ENCODE peak calls at places on chromosomes 16 and 17, in four cellular contexts. C, I, S and L are unnamed samples.

GRCh38 chr17:35052240-35052608 is 11.3 kb downstream of the RFFL start:
- DNase-seq in I (no peak), C (no peak), S (no peak), L (no peak)

GRCh38 chr16:27720731-27721547 is 171.0 kb downstream of the KATNIP start:
- DNase-seq in I (no peak), C (no peak), S (no peak), L (no peak)

GRCh38 chr17:13540546-13540945 is 61.2 kb downstream of the HS3ST3A1 start:
- DNase-seq in S (no peak), C (no peak), I (no peak), L (no peak)

GRCh38 chr17:1529863-1530262 is 13.5 kb upstream of the INPP5K start:
- DNase-seq in S (no peak), C (no peak), I (no peak), L (no peak)

GRCh38 chr16:89188064-89188441 is 12.3 kb downstream of the SLC22A31 start:
- DNase-seq in I (no peak), C (no peak), S (no peak), L (no peak)

GRCh38 chr17:73338050-73338491 is 26.3 kb upstream of the CDC42EP4 start:
- DNase-seq in C (no peak), I (no peak), S (no peak), L (no peak)

GRCh38 chr16:86566966-86567700 is 504 bp downstream of the FOXC2 start:
- DNase-seq in S (peak), I (no peak), C (no peak), L (peak)

GRCh38 chr17:63270610-63271009 is 175.5 kb downstream of the CYB561 start:
- DNase-seq in I (no peak), S (no peak), C (no peak), L (no peak)

GRCh38 chr16:15650019-15650697 is at the start of gene NDE1:
- DNase-seq in C (peak), S (peak), I (peak), L (peak)

GRCh38 chr17:69286257-69286656 is 40.7 kb downstream of the ABCA5 start:
- DNase-seq in I (no peak), S (no peak), C (no peak), L (no peak)

GRCh38 chr17:31533546-31534155 is 142.2 kb downstream of the RAB11FIP4 start:
- DNase-seq in I (no peak), S (peak), C (peak), L (peak)

GRCh38 chr16:16083421-16084156 is 134.2 kb downstream of the ABCC1 start:
- DNase-seq in S (peak), C (peak), I (peak), L (no peak)

GRCh38 chr17:40453881-40454630 is 10.8 kb downstream of the IGFBP4 start:
- DNase-seq in C (no peak), I (no peak), S (no peak), L (no peak)

GRCh38 chr17:47804461-47804860 is 17.1 kb downstream of the OSBPL7 start:
- DNase-seq in I (no peak), C (no peak), S (no peak), L (no peak)

GRCh38 chr16:64121473-64121872 is 1000.4 kb downstream of the CDH11 start:
- DNase-seq in C (no peak), S (no peak), I (no peak), L (no peak)

GRCh38 chr17:80926601-80927250 is 64.9 kb upstream of the CHMP6 start:
- DNase-seq in C (no peak), I (no peak), S (no peak), L (no peak)

GRCh38 chr17:21353326-21354010 is 22.7 kb upstream of the KCNJ12 start:
- DNase-seq in I (no peak), S (no peak), C (no peak), L (no peak)

GRCh38 chr17:38617967-38618760 is 12.4 kb upstream of the SRCIN1 start:
- DNase-seq in I (peak), S (no peak), C (no peak), L (peak)

GRCh38 chr17:82247175-82247823 is 18.5 kb downstream of the SLC16A3 start:
- DNase-seq in C (no peak), S (no peak), I (no peak), L (no peak)

GRCh38 chr16:86576591-86577313 is 1.6 kb upstream of the FOXL1 start:
- DNase-seq in S (no peak), C (no peak), I (no peak), L (peak)

GRCh38 chr16:29231231-29231630 is 175.3 kb downstream of the NPIPB11 start:
- DNase-seq in S (no peak), I (no peak), C (no peak), L (no peak)

GRCh38 chr16:72811867-72812266 is 236.1 kb downstream of the ZFHX3 start:
- DNase-seq in C (no peak), I (no peak), S (no peak), L (no peak)

GRCh38 chr16:12204601-12205000 is 228.1 kb downstream of the SNX29 start:
- DNase-seq in S (no peak), C (no peak), I (no peak), L (no peak)

GRCh38 chr17:63435681-63436522 is 10.2 kb downstream of the CYB561 start:
- DNase-seq in C (no peak), S (no peak), I (no peak), L (peak)

GRCh38 chr16:63067141-63067540 is 1030.9 kb upstream of the CDH8 start:
- DNase-seq in I (no peak), S (no peak), C (no peak), L (no peak)

GRCh38 chr17:28928061-28928460 is 23.3 kb downstream of the PHF12 start:
- DNase-seq in C (peak), I (no peak), S (no peak), L (no peak)

GRCh38 chr16:31508706-31509523 is 724 bp upstream of the RUSF1 start:
- DNase-seq in C (peak), I (peak), S (peak), L (no peak)

GRCh38 chr17:30886187-30886586 is 19.9 kb downstream of the TEFM start:
- DNase-seq in S (no peak), C (no peak), I (no peak), L (no peak)

GRCh38 chr17:81520021-81520894 is 7.7 kb upstream of the ACTG1 start:
- DNase-seq in I (no peak), S (no peak), C (no peak), L (no peak)

GRCh38 chr17:7258731-7259554 is 3.3 kb downstream of the CLDN7 start:
- DNase-seq in C (no peak), S (peak), I (peak), L (no peak)

GRCh38 chr17:2789700-2790099 is 6.5 kb upstream of the RAP1GAP2 start:
- DNase-seq in I (no peak), C (no peak), S (no peak), L (no peak)

GRCh38 chr16:21698169-21699032 is 34.6 kb downstream of the OTOA start:
- DNase-seq in C (no peak), S (no peak), I (no peak), L (no peak)

GRCh38 chr17:50183439-50184001 is 17.7 kb downstream of the SGCA start:
- DNase-seq in C (no peak), S (no peak), I (no peak), L (no peak)

GRCh38 chr17:38653679-38654078 is 21.1 kb downstream of the EPOP start:
- DNase-seq in I (no peak), S (no peak), C (no peak), L (no peak)

GRCh38 chr17:71461504-71462197 is 659.2 kb upstream of the SOX9 start:
- DNase-seq in C (no peak), S (no peak), I (no peak), L (peak)

GRCh38 chr17:17841620-17842025 is 4.8 kb upstream of the SREBF1 start:
- DNase-seq in S (no peak), C (peak), I (peak), L (no peak)

GRCh38 chr17:6394055-6394454 is 40.9 kb downstream of the AIPL1 start:
- DNase-seq in C (no peak), I (no peak), S (no peak), L (no peak)

GRCh38 chr16:71409038-71409775 is 32.6 kb downstream of the TLE7 start:
- DNase-seq in S (no peak), I (no peak), C (peak), L (no peak)

GRCh38 chr16:71413341-71413740 is 28.5 kb downstream of the TLE7 start:
- DNase-seq in I (no peak), C (no peak), S (no peak), L (no peak)

GRCh38 chr16:71414038-71414437 is 27.8 kb downstream of the TLE7 start:
- DNase-seq in C (no peak), I (no peak), S (no peak), L (no peak)

GRCh38 chr16:71410146-71410545 is 31.7 kb downstream of the TLE7 start:
- DNase-seq in C (no peak), I (no peak), S (no peak), L (no peak)

GRCh38 chr16:71412270-71413160 is 29.3 kb downstream of the TLE7 start:
- DNase-seq in C (peak), S (peak), I (peak), L (peak)
- TF ChIP-seq NR3C1 in C (no peak), S (no peak), I (no peak), L (no peak)

GRCh38 chr16:67243481-67243880 is 3.8 kb downstream of the FHOD1 start:
- DNase-seq in I (no peak), C (no peak), S (no peak), L (no peak)

GRCh38 chr16:67245674-67246080 is 1.6 kb downstream of the FHOD1 start:
- DNase-seq in S (no peak), C (no peak), I (no peak), L (no peak)

GRCh38 chr16:67246081-67246944 is 968 bp downstream of the FHOD1 start:
- DNase-seq in C (peak), S (peak), I (peak), L (peak)

GRCh38 chr16:67245189-67245585 is 2.1 kb downstream of the FHOD1 start:
- DNase-seq in S (no peak), C (no peak), I (no peak), L (no peak)

DNA sequence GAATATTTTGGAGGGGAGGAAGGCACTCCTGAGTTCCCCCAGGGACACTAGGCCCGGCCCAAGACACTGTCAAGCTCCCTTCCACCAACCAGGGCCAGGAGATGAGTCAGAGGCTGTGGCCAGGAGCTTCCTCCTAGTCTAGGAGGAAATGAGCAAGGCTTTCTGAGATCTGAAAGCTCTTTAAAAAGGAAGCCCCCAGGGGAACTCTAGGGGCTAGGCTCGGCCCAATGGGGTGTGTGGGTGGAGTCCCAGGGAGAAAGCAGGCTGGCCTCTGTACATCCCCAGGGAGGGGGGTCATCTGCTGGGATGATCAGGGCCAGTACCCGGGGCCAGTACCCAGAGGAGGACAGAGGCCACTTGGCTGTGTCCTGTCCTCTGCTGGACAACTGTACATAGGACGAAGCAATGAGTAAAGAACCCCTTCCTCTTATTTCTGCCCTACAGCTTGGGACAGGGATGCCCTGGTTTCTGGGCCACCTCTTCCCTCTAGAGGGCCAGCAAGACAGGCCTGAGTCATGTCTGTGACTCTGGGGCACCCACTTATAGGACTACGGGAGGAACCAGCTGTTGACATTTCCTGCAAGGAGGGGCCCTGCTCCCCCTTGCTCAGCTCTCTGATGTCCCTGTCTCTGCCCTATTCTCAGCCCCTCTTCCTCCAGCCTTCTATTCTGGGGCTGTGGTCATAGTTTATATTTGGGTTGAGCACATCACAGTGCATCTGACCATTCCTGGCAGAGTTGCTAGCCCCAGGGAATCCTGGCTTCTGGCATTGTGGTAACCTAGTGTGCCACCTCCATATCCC is 2.7 kb downstream of the FHOD1 start:
- DNase-seq in S (peak), C (peak), I (no peak), L (no peak)
- TF ChIP-seq NR3C1 in S (no peak), C (no peak), I (no peak), L (no peak)

GRCh38 chr16:8735574-8735973 is 61.2 kb downstream of the ABAT start:
- DNase-seq in S (no peak), C (no peak), I (no peak), L (no peak)
- TF ChIP-seq NR3C1 in S (no peak), C (no peak), I (no peak), L (no peak)

GRCh38 chr17:41691031-41691777 is 2.5 kb downstream of the EIF1 start:
- DNase-seq in S (no peak), C (no peak), I (no peak), L (no peak)

GRCh38 chr17:41688641-41689496 is at the start of gene EIF1:
- DNase-seq in C (peak), S (peak), I (peak), L (peak)

GRCh38 chr17:41689497-41690299 is 1.0 kb downstream of the EIF1 start:
- DNase-seq in I (peak), S (peak), C (peak), L (peak)

GRCh38 chr17:41690497-41690896 is 1.8 kb downstream of the EIF1 start:
- DNase-seq in S (no peak), C (no peak), I (no peak), L (no peak)

DNA sequence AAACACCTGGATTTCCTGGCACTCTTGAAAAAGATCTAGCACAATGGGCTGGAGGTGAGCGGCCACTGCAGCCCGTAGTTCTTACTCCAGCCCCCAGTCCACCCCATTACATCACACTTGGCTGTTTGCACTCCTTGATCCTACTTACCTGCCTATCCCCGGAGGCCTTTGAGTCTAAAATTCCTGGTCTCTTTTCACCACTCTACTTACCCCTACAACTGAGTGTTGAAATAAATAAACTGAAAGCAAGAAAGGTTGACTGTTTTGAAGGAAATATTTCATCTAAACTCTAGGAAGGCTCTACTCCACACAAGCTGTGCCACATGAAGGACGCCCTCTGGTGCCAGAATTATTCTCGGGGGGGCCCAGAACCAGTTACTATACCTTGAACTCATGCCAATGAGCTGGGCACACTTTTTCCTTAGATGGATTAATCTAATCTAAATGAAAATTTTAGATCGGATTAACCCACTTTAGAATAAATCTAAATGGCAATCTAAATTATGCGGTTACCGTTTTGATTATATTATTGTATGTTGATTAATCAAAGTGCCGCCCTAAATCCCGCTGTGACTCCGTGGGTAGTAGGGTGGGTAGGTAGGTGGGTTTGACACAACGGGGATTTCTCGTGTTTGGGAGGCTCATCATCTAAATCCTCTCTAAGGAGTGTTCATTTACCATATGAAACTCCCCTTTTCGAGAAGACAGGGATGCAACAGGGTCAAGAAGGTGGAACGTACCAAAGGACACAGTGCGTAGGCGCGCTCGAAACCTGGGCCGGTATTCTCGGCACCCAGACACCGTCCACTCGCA is 651 bp upstream of the EIF1 start:
- DNase-seq in C (peak), S (peak), I (peak), L (no peak)
- TF ChIP-seq NR3C1 in C (no peak), S (no peak), I (no peak), L (no peak)